ENCODE peak calls at places on chromosomes 1 and 21, in six cellular contexts. One of them, this sample, is unnamed.
A peak's percentile ranks its signal among the peaks of the same experiment; 100 is the strongest.

GRCh38 chr1:94327001-94327685 is 89.8 kb upstream of the ARHGAP29 start:
- DNase-seq in left lung: no peak
- DNase-seq in heart right ventricle: peak; percentile 73
- DNase-seq in HFF-Myc: no peak
- DNase-seq in fibroblast of the aortic adventitia: peak; percentile 61
- DNase-seq in CD8-positive, alpha-beta T cell: no peak
- DNase-seq in this sample: no peak

GRCh38 chr1:102742426-102742825 is 365.9 kb downstream of the COL11A1 start:
- DNase-seq in left lung: no peak
- DNase-seq in HFF-Myc: no peak
- DNase-seq in fibroblast of the aortic adventitia: no peak
- DNase-seq in heart right ventricle: no peak
- DNase-seq in CD8-positive, alpha-beta T cell: no peak
- DNase-seq in this sample: no peak

GRCh38 chr1:231923461-231924132 is 297.0 kb downstream of the DISC1 start:
- DNase-seq in heart right ventricle: no peak
- DNase-seq in CD8-positive, alpha-beta T cell: no peak
- DNase-seq in fibroblast of the aortic adventitia: no peak
- DNase-seq in HFF-Myc: no peak
- DNase-seq in left lung: no peak
- DNase-seq in this sample: no peak

GRCh38 chr1:194347184-194347583 is 1160.8 kb upstream of the B3GALT2 start:
- DNase-seq in CD8-positive, alpha-beta T cell: no peak
- DNase-seq in HFF-Myc: no peak
- DNase-seq in heart right ventricle: no peak
- DNase-seq in fibroblast of the aortic adventitia: no peak
- DNase-seq in left lung: no peak
- DNase-seq in this sample: no peak

GRCh38 chr1:101004061-101004460 is 21.5 kb downstream of the DPH5 start:
- DNase-seq in heart right ventricle: no peak
- DNase-seq in fibroblast of the aortic adventitia: peak; percentile 48
- DNase-seq in CD8-positive, alpha-beta T cell: no peak
- DNase-seq in left lung: no peak
- DNase-seq in HFF-Myc: no peak
- DNase-seq in this sample: no peak

GRCh38 chr1:40848530-40849189 is 13.5 kb downstream of the CITED4 start:
- DNase-seq in left lung: no peak
- DNase-seq in fibroblast of the aortic adventitia: peak; percentile 73
- DNase-seq in CD8-positive, alpha-beta T cell: no peak
- DNase-seq in HFF-Myc: peak; percentile 43
- DNase-seq in heart right ventricle: peak; percentile 50
- DNase-seq in this sample: no peak

GRCh38 chr1:229980009-229980408 is 87.0 kb upstream of the GALNT2 start:
- DNase-seq in CD8-positive, alpha-beta T cell: no peak
- DNase-seq in left lung: no peak
- DNase-seq in HFF-Myc: no peak
- DNase-seq in fibroblast of the aortic adventitia: no peak
- DNase-seq in heart right ventricle: no peak
- DNase-seq in this sample: no peak

GRCh38 chr1:246930830-246931548 is 759 bp downstream of the AHCTF1 start:
- DNase-seq in heart right ventricle: peak; percentile 63
- DNase-seq in left lung: peak; percentile 69
- DNase-seq in CD8-positive, alpha-beta T cell: peak; percentile 14
- DNase-seq in HFF-Myc: no peak
- DNase-seq in fibroblast of the aortic adventitia: peak; percentile 60
- DNase-seq in this sample: peak; percentile 21

GRCh38 chr1:206935491-206936067 is 10.7 kb downstream of the PIGR start:
- DNase-seq in fibroblast of the aortic adventitia: peak; percentile 13
- DNase-seq in HFF-Myc: no peak
- DNase-seq in left lung: no peak
- DNase-seq in heart right ventricle: peak; percentile 38
- DNase-seq in CD8-positive, alpha-beta T cell: no peak
- DNase-seq in this sample: no peak

GRCh38 chr1:184114818-184115398 is 63.4 kb downstream of the TSEN15 start:
- DNase-seq in HFF-Myc: no peak
- DNase-seq in left lung: no peak
- DNase-seq in CD8-positive, alpha-beta T cell: no peak
- DNase-seq in heart right ventricle: no peak
- DNase-seq in fibroblast of the aortic adventitia: no peak
- DNase-seq in this sample: no peak

GRCh38 chr1:167090289-167090942 is at the start of gene GPA33:
- DNase-seq in CD8-positive, alpha-beta T cell: no peak
- DNase-seq in HFF-Myc: no peak
- DNase-seq in fibroblast of the aortic adventitia: no peak
- DNase-seq in heart right ventricle: no peak
- DNase-seq in left lung: no peak
- DNase-seq in this sample: no peak

GRCh38 chr1:77683836-77684148 is 1.3 kb upstream of the ZZZ3 start:
- DNase-seq in HFF-Myc: no peak
- DNase-seq in heart right ventricle: no peak
- DNase-seq in left lung: no peak
- DNase-seq in CD8-positive, alpha-beta T cell: no peak
- DNase-seq in fibroblast of the aortic adventitia: no peak
- DNase-seq in this sample: no peak

GRCh38 chr1:30786264-30786991 is 28.9 kb upstream of the LAPTM5 start:
- DNase-seq in heart right ventricle: peak; percentile 47
- DNase-seq in CD8-positive, alpha-beta T cell: no peak
- DNase-seq in fibroblast of the aortic adventitia: no peak
- DNase-seq in HFF-Myc: no peak
- DNase-seq in left lung: no peak
- DNase-seq in this sample: no peak

GRCh38 chr1:19645544-19646252 is 1.6 kb downstream of the NBL1 start:
- DNase-seq in left lung: no peak
- DNase-seq in fibroblast of the aortic adventitia: peak; percentile 27
- DNase-seq in CD8-positive, alpha-beta T cell: no peak
- DNase-seq in heart right ventricle: no peak
- DNase-seq in HFF-Myc: no peak
- DNase-seq in this sample: no peak

GRCh38 chr21:29366532-29366931 is 67.8 kb downstream of the BACH1 start:
- DNase-seq in CD8-positive, alpha-beta T cell: no peak
- DNase-seq in left lung: no peak
- DNase-seq in heart right ventricle: no peak
- DNase-seq in fibroblast of the aortic adventitia: no peak
- DNase-seq in HFF-Myc: no peak
- DNase-seq in this sample: no peak

GRCh38 chr1:239112092-239112491 is 274.3 kb upstream of the CHRM3 start:
- DNase-seq in HFF-Myc: no peak
- DNase-seq in CD8-positive, alpha-beta T cell: no peak
- DNase-seq in left lung: no peak
- DNase-seq in heart right ventricle: no peak
- DNase-seq in fibroblast of the aortic adventitia: no peak
- DNase-seq in this sample: no peak

GRCh38 chr1:225617479-225617878 is 35.4 kb downstream of the ENAH start:
- DNase-seq in fibroblast of the aortic adventitia: no peak
- DNase-seq in CD8-positive, alpha-beta T cell: no peak
- DNase-seq in left lung: no peak
- DNase-seq in HFF-Myc: no peak
- DNase-seq in heart right ventricle: no peak
- DNase-seq in this sample: no peak

GRCh38 chr21:41217656-41218380 is 49.9 kb downstream of the BACE2 start:
- DNase-seq in left lung: no peak
- DNase-seq in CD8-positive, alpha-beta T cell: no peak
- DNase-seq in heart right ventricle: peak; percentile 54
- DNase-seq in fibroblast of the aortic adventitia: peak; percentile 76
- DNase-seq in HFF-Myc: no peak
- DNase-seq in this sample: no peak

GRCh38 chr1:204560590-204560989 is 44.4 kb downstream of the MDM4 start:
- DNase-seq in left lung: no peak
- DNase-seq in CD8-positive, alpha-beta T cell: no peak
- DNase-seq in heart right ventricle: no peak
- DNase-seq in HFF-Myc: no peak
- DNase-seq in fibroblast of the aortic adventitia: peak; percentile 37
- DNase-seq in this sample: no peak

GRCh38 chr1:1599919-1600860 is at the start of gene FNDC10:
- DNase-seq in HFF-Myc: no peak
- DNase-seq in heart right ventricle: peak; percentile 10
- DNase-seq in fibroblast of the aortic adventitia: no peak
- DNase-seq in left lung: peak; percentile 30
- DNase-seq in CD8-positive, alpha-beta T cell: no peak
- DNase-seq in this sample: no peak
- H3K4me3 ChIP-seq in HFF-Myc: peak within 1 kb of the TSS; percentile 20
- H3K4me3 ChIP-seq in heart right ventricle: peak within 1 kb of the TSS; percentile 47
- H3K4me3 ChIP-seq in fibroblast of the aortic adventitia: peak within 1 kb of the TSS; percentile 60
- H3K4me3 ChIP-seq in left lung: peak within 1 kb of the TSS; percentile 52
- H3K4me3 ChIP-seq in CD8-positive, alpha-beta T cell: no peak within 1 kb of the TSS
- H3K4me3 ChIP-seq in this sample: no peak within 1 kb of the TSS

GRCh38 chr1:29417971-29418370 is 181.6 kb downstream of the PTPRU start:
- DNase-seq in heart right ventricle: no peak
- DNase-seq in HFF-Myc: no peak
- DNase-seq in left lung: no peak
- DNase-seq in CD8-positive, alpha-beta T cell: no peak
- DNase-seq in fibroblast of the aortic adventitia: no peak
- DNase-seq in this sample: no peak
- H3K4me3 ChIP-seq in heart right ventricle: no peak overlapping the region
- H3K4me3 ChIP-seq in HFF-Myc: no peak overlapping the region
- H3K4me3 ChIP-seq in left lung: no peak overlapping the region
- H3K4me3 ChIP-seq in CD8-positive, alpha-beta T cell: no peak overlapping the region
- H3K4me3 ChIP-seq in fibroblast of the aortic adventitia: no peak overlapping the region
- H3K4me3 ChIP-seq in this sample: no peak overlapping the region

GRCh38 chr1:89842547-89843278 is 21.9 kb downstream of the LRRC8D start:
- DNase-seq in heart right ventricle: no peak
- DNase-seq in left lung: no peak
- DNase-seq in HFF-Myc: no peak
- DNase-seq in fibroblast of the aortic adventitia: peak; percentile 55
- DNase-seq in CD8-positive, alpha-beta T cell: no peak
- DNase-seq in this sample: peak; percentile 41
- H3K4me3 ChIP-seq in heart right ventricle: peak overlapping the region; percentile 73
- H3K4me3 ChIP-seq in left lung: peak overlapping the region; percentile 70
- H3K4me3 ChIP-seq in HFF-Myc: peak overlapping the region; percentile 73
- H3K4me3 ChIP-seq in fibroblast of the aortic adventitia: peak overlapping the region; percentile 83
- H3K4me3 ChIP-seq in CD8-positive, alpha-beta T cell: peak overlapping the region; percentile 92
- H3K4me3 ChIP-seq in this sample: peak overlapping the region; percentile 82

GRCh38 chr1:6471969-6472368 is 6.0 kb upstream of the TNFRSF25 start:
- DNase-seq in left lung: peak; percentile 78
- DNase-seq in fibroblast of the aortic adventitia: no peak
- DNase-seq in HFF-Myc: no peak
- DNase-seq in heart right ventricle: no peak
- DNase-seq in CD8-positive, alpha-beta T cell: no peak
- DNase-seq in this sample: no peak
- H3K4me3 ChIP-seq in left lung: no peak overlapping the region
- H3K4me3 ChIP-seq in fibroblast of the aortic adventitia: no peak overlapping the region
- H3K4me3 ChIP-seq in HFF-Myc: no peak overlapping the region
- H3K4me3 ChIP-seq in heart right ventricle: no peak overlapping the region
- H3K4me3 ChIP-seq in CD8-positive, alpha-beta T cell: no peak overlapping the region
- H3K4me3 ChIP-seq in this sample: no peak overlapping the region

DNA sequence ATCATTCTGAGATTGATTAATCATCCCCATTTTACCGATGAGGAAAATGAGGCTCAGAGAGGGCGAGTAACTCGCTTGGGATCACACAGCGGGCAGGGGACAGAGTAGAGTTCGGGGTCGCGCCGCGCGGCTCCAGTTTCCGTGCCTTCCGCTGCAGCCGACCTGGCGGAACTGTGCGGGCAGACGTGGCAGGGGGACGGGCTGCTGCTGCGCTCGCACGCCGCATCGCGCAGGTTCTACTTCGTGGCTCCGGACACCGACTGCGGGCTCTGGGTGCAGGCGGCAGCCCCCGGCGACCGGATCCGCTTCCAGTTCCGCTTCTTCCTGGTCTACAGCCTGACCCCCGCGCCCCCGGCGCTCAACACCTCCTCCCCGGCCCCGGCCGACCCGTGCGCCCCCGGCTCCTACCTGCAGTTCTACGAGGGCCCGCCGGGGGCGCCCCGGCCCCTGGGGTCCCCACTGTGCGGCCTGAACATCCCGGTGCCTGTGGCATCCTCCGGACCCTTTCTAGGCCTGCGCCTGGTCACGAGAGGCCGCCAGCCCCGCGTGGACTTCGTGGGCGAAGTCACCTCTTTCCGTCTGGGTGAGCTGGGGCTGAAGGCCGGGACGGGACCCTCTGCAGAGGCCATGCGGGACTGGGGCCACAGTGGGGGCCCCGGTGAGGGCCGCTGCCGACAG is 2.3 kb downstream of the LDLRAD2 start:
- DNase-seq in heart right ventricle: no peak
- DNase-seq in fibroblast of the aortic adventitia: no peak
- DNase-seq in left lung: no peak
- DNase-seq in CD8-positive, alpha-beta T cell: no peak
- DNase-seq in HFF-Myc: no peak
- DNase-seq in this sample: no peak
- H3K4me3 ChIP-seq in heart right ventricle: peak overlapping the region; percentile 47
- H3K4me3 ChIP-seq in fibroblast of the aortic adventitia: peak overlapping the region; percentile 35
- H3K4me3 ChIP-seq in left lung: peak overlapping the region; percentile 24
- H3K4me3 ChIP-seq in CD8-positive, alpha-beta T cell: peak overlapping the region; percentile 41
- H3K4me3 ChIP-seq in HFF-Myc: peak overlapping the region; percentile 25
- H3K4me3 ChIP-seq in this sample: peak overlapping the region; percentile 58

DNA sequence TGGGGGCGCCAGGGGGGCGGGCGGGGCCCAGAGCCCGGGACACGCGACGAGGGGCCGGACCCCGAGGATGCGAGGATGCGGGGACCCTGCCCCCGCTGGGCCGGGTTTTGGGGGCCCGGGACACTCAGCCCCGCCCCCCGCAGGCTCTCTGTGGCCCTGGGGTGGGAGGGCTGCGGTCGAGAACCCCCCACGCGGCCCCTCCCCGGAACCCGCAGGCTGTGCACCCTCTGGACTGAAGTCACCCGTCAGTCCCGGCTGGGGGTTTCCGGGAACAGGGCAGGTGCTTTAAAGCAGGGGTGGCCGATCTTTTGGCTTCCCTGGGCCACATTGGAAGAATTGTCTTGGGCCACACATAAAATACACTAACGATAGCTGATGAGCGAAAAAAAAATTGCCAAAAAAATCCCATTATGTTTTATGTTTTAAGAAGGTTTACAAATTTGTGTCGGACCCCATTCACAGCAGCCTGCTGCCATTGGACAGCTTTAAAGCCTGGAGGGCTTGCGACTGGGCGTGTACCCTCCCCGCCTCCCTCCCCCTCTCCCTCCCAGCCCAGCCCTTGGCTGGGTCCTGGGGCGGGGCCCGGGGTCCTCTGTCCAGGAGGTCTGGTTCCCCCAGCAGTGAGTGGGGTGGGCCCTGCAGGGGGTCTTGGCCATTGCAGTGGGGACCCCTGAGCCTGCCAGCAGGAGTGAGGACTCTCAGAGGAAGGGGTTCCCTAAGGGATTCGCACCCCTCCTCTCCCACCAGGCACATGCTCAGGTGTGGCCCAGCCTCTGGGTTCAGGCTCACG is 21.6 kb upstream of the C1orf159 start:
- DNase-seq in fibroblast of the aortic adventitia: no peak
- DNase-seq in left lung: no peak
- DNase-seq in CD8-positive, alpha-beta T cell: peak; percentile 36
- DNase-seq in HFF-Myc: no peak
- DNase-seq in heart right ventricle: no peak
- DNase-seq in this sample: no peak
- H3K4me3 ChIP-seq in fibroblast of the aortic adventitia: no peak overlapping the region
- H3K4me3 ChIP-seq in left lung: peak overlapping the region; percentile 26
- H3K4me3 ChIP-seq in CD8-positive, alpha-beta T cell: no peak overlapping the region
- H3K4me3 ChIP-seq in HFF-Myc: no peak overlapping the region
- H3K4me3 ChIP-seq in heart right ventricle: no peak overlapping the region
- H3K4me3 ChIP-seq in this sample: no peak overlapping the region

GRCh38 chr1:176201568-176201967 is 5.5 kb downstream of the COP1 start:
- DNase-seq in CD8-positive, alpha-beta T cell: no peak
- DNase-seq in heart right ventricle: no peak
- DNase-seq in fibroblast of the aortic adventitia: no peak
- DNase-seq in HFF-Myc: no peak
- DNase-seq in left lung: no peak
- DNase-seq in this sample: no peak
- H3K4me3 ChIP-seq in CD8-positive, alpha-beta T cell: no peak overlapping the region
- H3K4me3 ChIP-seq in heart right ventricle: no peak overlapping the region
- H3K4me3 ChIP-seq in fibroblast of the aortic adventitia: no peak overlapping the region
- H3K4me3 ChIP-seq in HFF-Myc: no peak overlapping the region
- H3K4me3 ChIP-seq in left lung: no peak overlapping the region
- H3K4me3 ChIP-seq in this sample: no peak overlapping the region

This sample was measured in GM12864.